ENCODE peak calls at places on chromosomes 16 and 17, in ten cellular contexts. N is fibroblast of the aortic adventitia, D is right atrium auricular region, T is AG10803, H is heart right ventricle, P is HL-60, J is pancreas, Y is heart left ventricle, V is left ventricle myocardium inferior, G is fibroblast of pulmonary artery. L is an unnamed sample.

GRCh38 chr17:34379876-34380275 is 16.8 kb upstream of the CCL1 start:
- DNase-seq in N (peak), D (no peak), T (peak), H (no peak), P (no peak), J (no peak), Y (no peak), V (no peak), G (peak), L (no peak)

GRCh38 chr16:81786321-81786720 is 7.2 kb downstream of the PLCG2 start:
- DNase-seq in N (no peak), D (no peak), T (peak), H (no peak), P (no peak), J (no peak), Y (no peak), V (no peak), G (peak), L (peak)

GRCh38 chr16:85249830-85250455 is 137.7 kb upstream of the CIBAR2 start:
- DNase-seq in N (no peak), D (no peak), T (no peak), H (no peak), P (no peak), J (peak), Y (no peak), V (no peak), G (no peak), L (no peak)

GRCh38 chr16:24858219-24859041 is 12.7 kb downstream of the SLC5A11 start:
- DNase-seq in N (peak), D (no peak), T (peak), H (peak), P (peak), J (peak), Y (peak), V (peak), G (peak), L (no peak)

GRCh38 chr17:72580321-72581127 is 459.7 kb downstream of the SOX9 start:
- DNase-seq in N (no peak), D (no peak), T (no peak), H (no peak), P (no peak), J (no peak), Y (no peak), V (no peak), G (no peak), L (no peak)

GRCh38 chr17:46885956-46886663 is 34.7 kb downstream of the WNT9B start:
- DNase-seq in N (no peak), D (no peak), T (no peak), H (no peak), P (no peak), J (no peak), Y (no peak), V (no peak), G (no peak), L (no peak)

GRCh38 chr17:7478276-7479138 is 924 bp downstream of the ZBTB4 start:
- DNase-seq in N (peak), D (no peak), T (peak), H (peak), P (no peak), J (peak), Y (peak), V (peak), G (no peak), L (no peak)

GRCh38 chr17:45834471-45835396 is 9.9 kb upstream of the SPPL2C start:
- DNase-seq in N (no peak), D (no peak), T (no peak), H (no peak), P (no peak), J (peak), Y (no peak), V (no peak), G (no peak), L (no peak)

GRCh38 chr17:2655526-2655925 is 56.0 kb downstream of the CLUH start:
- DNase-seq in N (no peak), D (no peak), T (no peak), H (no peak), P (no peak), J (no peak), Y (no peak), V (no peak), G (no peak), L (no peak)

GRCh38 chr16:73076291-73076959 is 28.5 kb upstream of the ZFHX3 start:
- DNase-seq in N (no peak), D (no peak), T (no peak), H (no peak), P (no peak), J (no peak), Y (no peak), V (no peak), G (no peak), L (no peak)

GRCh38 chr17:43745541-43745940 is 13.1 kb downstream of the SOST start:
- DNase-seq in N (no peak), D (no peak), T (no peak), H (no peak), P (no peak), J (no peak), Y (no peak), V (no peak), G (no peak), L (no peak)

GRCh38 chr17:9844153-9844552 is 18.4 kb downstream of the GLP2R start:
- DNase-seq in N (no peak), D (no peak), T (no peak), H (no peak), P (no peak), J (no peak), Y (no peak), V (no peak), G (no peak), L (no peak)

GRCh38 chr16:13421726-13422125 is 498.2 kb upstream of the ERCC4 start:
- DNase-seq in N (no peak), D (no peak), T (peak), H (no peak), P (no peak), J (no peak), Y (no peak), V (no peak), G (no peak), L (no peak)

GRCh38 chr17:77881545-77881944 is 77.0 kb upstream of the TNRC6C start:
- DNase-seq in N (peak), D (peak), T (peak), H (peak), P (peak), J (no peak), Y (peak), V (peak), G (peak), L (no peak)

GRCh38 chr17:81253358-81254131 is 14.4 kb downstream of the NDUFAF8 start:
- DNase-seq in N (peak), D (no peak), T (peak), H (peak), P (peak), J (peak), Y (no peak), V (no peak), G (peak), L (no peak)

GRCh38 chr17:80833952-80834895 is 157.4 kb upstream of the CHMP6 start:
- DNase-seq in N (peak), D (no peak), T (peak), H (peak), P (no peak), J (peak), Y (peak), V (peak), G (peak), L (no peak)

GRCh38 chr16:30567160-30567990 is 4.1 kb downstream of the ZNF688 start:
- DNase-seq in N (peak), D (no peak), T (no peak), H (no peak), P (no peak), J (no peak), Y (no peak), V (no peak), G (peak), L (no peak)

GRCh38 chr16:73037331-73037745 is 10.6 kb downstream of the ZFHX3 start:
- DNase-seq in N (no peak), D (no peak), T (no peak), H (no peak), P (no peak), J (no peak), Y (peak), V (peak), G (no peak), L (no peak)

GRCh38 chr17:5705081-5705875 is 121.0 kb upstream of the NLRP1 start:
- DNase-seq in N (peak), D (no peak), T (peak), H (no peak), P (no peak), J (peak), Y (no peak), V (no peak), G (peak), L (no peak)

GRCh38 chr17:40602445-40603443 is 37.5 kb upstream of the CCR7 start:
- DNase-seq in N (no peak), D (no peak), T (no peak), H (no peak), P (no peak), J (no peak), Y (no peak), V (no peak), G (no peak), L (no peak)

GRCh38 chr16:63289834-63290460 is 1253.7 kb upstream of the CDH8 start:
- DNase-seq in N (no peak), D (no peak), T (peak), H (peak), P (peak), J (no peak), Y (peak), V (no peak), G (peak), L (no peak)

GRCh38 chr17:31197991-31198390 is 99.0 kb downstream of the OMG start:
- DNase-seq in N (peak), D (no peak), T (peak), H (no peak), P (no peak), J (no peak), Y (no peak), V (no peak), G (no peak), L (no peak)

GRCh38 chr17:68291836-68292688 is 767 bp downstream of the ARSG start:
- DNase-seq in N (peak), D (peak), T (peak), H (peak), P (peak), J (peak), Y (peak), V (peak), G (peak), L (no peak)

GRCh38 chr16:81486555-81487061 is 42.0 kb downstream of the CMIP start:
- DNase-seq in N (peak), D (peak), T (peak), H (peak), P (no peak), J (no peak), Y (peak), V (peak), G (peak), L (no peak)

GRCh38 chr16:49350265-49351103 is 23.1 kb upstream of the C16orf78 start:
- DNase-seq in N (peak), D (peak), T (peak), H (peak), P (peak), J (peak), Y (peak), V (peak), G (peak), L (no peak)

GRCh38 chr17:78338860-78339259 is 21.0 kb downstream of the SOCS3 start:
- DNase-seq in N (no peak), D (no peak), T (no peak), H (no peak), P (no peak), J (no peak), Y (no peak), V (no peak), G (no peak), L (no peak)

GRCh38 chr16:2426941-2427361 is 2.3 kb upstream of the CCNF start:
- DNase-seq in N (no peak), D (no peak), T (no peak), H (no peak), P (no peak), J (no peak), Y (no peak), V (no peak), G (no peak), L (no peak)

GRCh38 chr16:71255721-71256120 is 25.2 kb upstream of the HYDIN start:
- DNase-seq in N (no peak), D (no peak), T (no peak), H (no peak), P (no peak), J (no peak), Y (no peak), V (no peak), G (no peak), L (no peak)

GRCh38 chr17:41624208-41625101 is at the start of gene KRT17:
- DNase-seq in N (no peak), D (no peak), T (no peak), H (no peak), P (peak), J (peak), Y (no peak), V (no peak), G (no peak), L (no peak)
- TF ChIP-seq CTCF in N (no peak), D (no peak), T (no peak), H (no peak), P (no peak), J (no peak), Y (no peak), V (no peak), G (no peak), L (no peak)

DNA sequence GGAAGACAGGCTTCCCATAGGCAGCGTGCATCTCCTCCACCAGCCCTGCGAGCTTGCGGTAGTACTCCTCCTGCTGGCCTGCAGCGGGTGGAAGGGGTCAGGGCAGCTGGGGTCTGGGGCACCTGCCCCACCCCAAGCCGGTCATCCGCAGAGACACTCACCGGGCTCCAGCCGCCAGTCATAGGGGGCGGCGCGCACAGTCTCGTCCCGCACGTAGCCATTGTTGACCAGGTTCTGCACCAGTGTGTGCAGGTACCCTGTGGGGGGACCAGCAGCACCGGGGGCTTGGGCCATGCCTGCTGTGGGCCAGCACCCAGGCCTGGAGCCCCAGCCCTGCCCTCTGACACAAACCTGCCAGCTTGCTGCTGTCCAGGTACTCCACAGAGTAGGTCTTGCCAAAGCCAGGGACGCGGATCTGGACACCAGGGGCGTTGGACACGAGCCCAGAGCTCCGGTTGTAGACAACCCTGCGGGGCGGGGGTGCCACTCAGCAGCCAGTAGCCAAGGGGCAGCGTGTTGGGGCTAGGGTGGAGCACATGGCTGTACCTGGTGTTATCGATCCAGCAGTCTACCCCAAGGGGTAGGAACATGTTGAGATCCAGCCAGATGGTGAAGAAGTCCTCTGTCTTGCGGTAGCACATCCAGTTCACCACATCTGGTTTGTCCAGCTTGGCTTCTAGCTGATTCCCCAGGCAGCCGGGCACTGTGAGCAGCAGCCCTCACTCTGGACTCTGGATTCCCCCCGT is 1.2 kb downstream of the LCAT start:
- DNase-seq in N (no peak), D (no peak), T (no peak), H (no peak), P (no peak), J (peak), Y (no peak), V (no peak), G (no peak), L (no peak)
- H3K4me3 ChIP-seq in N (no peak), D (no peak), T (no peak), H (no peak), P (no peak), J (no peak), Y (no peak), V (no peak), G (no peak), L (no peak)

GRCh38 chr17:62165378-62165722 is 100.3 kb upstream of the MED13 start:
- DNase-seq in N (no peak), D (no peak), T (no peak), H (no peak), P (no peak), J (no peak), Y (no peak), V (no peak), G (no peak), L (no peak)
- TF ChIP-seq CTCF in N (no peak), D (no peak), T (no peak), H (no peak), P (no peak), J (no peak), Y (no peak), V (no peak), G (no peak), L (no peak)

GRCh38 chr17:75754378-75755204 is 10.4 kb downstream of the GALK1 start:
- DNase-seq in N (no peak), D (no peak), T (no peak), H (no peak), P (no peak), J (peak), Y (no peak), V (no peak), G (no peak), L (no peak)
- H3K4me3 ChIP-seq in N (no peak), D (no peak), T (no peak), H (no peak), P (no peak), J (no peak), Y (peak), V (peak), G (no peak), L (no peak)

DNA sequence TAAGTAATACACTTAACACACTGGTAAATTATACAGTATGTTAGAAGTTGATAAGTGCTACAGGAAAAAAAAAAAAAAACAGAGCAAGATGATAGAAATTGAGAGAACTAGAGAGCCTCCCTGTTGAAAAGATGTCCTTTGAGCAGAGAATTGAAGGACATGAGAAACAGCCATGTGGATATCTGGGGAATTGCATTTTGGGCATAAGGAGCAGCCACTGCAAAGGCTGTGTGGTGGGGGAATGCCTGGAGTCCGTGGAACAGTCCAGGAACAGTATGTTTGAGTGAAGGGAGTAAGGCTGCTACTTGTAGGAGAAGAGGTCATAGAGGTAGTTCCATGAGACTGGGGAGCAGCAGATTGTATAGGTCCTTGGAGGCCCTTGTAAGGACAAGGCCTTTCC is 178.4 kb downstream of the FTO start:
- DNase-seq in N (no peak), D (no peak), T (no peak), H (no peak), P (no peak), J (no peak), Y (no peak), V (no peak), G (no peak), L (no peak)
- TF ChIP-seq CTCF in N (no peak), D (no peak), T (peak), H (no peak), P (no peak), J (no peak), Y (no peak), V (no peak), G (no peak), L (no peak)

DNA sequence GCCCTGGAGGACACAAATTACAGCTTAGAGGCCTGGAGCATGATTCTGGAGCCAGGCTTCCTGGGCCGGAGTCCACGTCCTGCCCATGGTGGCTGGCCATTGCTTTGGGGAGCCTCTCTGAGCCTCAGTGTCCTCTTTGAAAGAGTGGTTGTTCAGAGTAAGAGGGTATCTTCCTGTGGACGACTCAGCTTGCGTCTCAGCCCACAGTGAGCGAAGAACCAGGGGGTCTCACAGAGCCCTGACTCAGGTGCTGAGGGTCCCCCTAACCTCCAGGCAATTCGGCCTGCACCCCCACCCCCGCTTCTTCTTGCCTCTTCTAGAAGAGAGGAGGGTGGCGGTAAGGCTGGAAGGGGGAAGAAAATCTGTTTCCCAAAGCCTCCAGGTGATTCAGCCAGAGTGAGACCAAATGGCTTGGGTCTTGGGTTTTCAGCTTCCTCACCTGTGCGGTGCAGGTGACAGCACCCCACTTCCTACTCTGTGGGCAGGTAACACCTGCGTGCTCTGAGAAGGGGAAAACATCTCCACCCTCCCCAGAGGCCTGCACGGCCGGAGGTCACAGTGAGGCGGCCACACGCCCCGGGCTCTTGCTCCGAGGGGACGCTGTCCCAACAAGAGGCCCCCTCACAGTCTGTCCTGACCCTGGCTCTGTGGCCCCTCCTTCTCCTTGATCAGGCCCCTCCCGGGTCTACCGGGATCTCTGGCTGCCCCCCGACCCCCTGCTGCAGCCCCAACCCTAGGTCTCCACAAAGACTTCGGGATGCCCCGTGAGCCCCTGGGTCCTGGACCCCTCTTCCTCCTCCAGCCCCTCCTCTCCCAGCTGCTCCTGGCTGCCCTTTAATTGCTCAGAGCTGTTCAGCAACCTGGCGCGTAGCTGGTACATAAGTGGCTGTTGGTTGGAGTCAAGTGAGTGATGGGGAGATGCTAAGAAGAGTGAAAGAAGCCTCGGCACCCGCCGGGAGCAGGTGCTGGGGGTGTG is 119.2 kb downstream of the METRNL start:
- DNase-seq in N (no peak), D (no peak), T (no peak), H (no peak), P (no peak), J (peak), Y (no peak), V (peak), G (no peak), L (no peak)
- H3K4me3 ChIP-seq in N (no peak), D (no peak), T (no peak), H (no peak), P (peak), J (no peak), Y (no peak), V (peak), G (no peak), L (no peak)

DNA sequence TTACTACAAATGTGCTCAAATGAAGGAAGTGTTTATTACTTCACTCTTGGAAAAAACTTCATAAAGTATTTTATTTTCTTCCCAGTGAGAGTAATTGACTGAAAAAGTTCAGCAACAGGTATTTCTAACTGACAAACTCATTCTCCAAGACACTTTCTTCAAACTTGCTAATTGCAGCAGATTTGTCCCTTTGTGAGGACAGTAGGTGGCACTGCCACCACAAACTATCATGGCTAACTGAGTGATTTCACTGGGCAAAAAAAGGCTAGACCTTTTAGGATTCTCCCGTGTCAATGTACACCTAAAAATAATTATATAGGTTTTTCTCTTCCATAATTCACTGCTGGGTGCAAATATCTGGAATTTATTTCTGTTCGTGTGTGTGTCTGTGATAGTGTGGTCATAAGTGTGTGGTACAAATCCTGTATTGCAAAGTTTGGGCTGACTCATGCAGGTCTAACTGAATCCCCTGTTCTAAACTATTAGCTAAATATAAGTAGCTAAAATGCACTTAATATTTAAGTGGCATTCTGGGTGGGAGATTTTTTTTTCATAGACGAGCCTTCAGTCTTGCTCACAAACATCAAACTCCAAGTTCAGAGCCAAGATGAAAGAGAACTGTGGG is 3.9 kb downstream of the HS3ST3A1 start:
- DNase-seq in N (peak), D (no peak), T (peak), H (peak), P (peak), J (no peak), Y (no peak), V (no peak), G (peak), L (no peak)
- TF ChIP-seq CTCF in N (peak), D (no peak), T (peak), H (no peak), P (no peak), J (peak), Y (peak), V (peak), G (peak), L (peak)